ENCODE peak calls at places on chromosomes 12 and 14, in five cellular contexts. M, E, B, R and J are unnamed samples.
A peak's percentile ranks its signal among the peaks of the same experiment; 100 is the strongest.

GRCh38 chr12:50394469-50395029 is 1.9 kb downstream of the FAM186A start:
- DNase-seq in R (no peak), B (no peak), E (no peak), M (no peak), J (no peak)

GRCh38 chr12:59182660-59183455 is 262.6 kb upstream of the LRIG3 start:
- DNase-seq in R (no peak), M (no peak), E (no peak), B (no peak), J (no peak)

GRCh38 chr14:103542545-103543088 is 13.6 kb downstream of the TRMT61A start:
- DNase-seq in E (no peak), M (peak; percentile 90), B (peak; percentile 54), R (peak; percentile 66), J (no peak)

GRCh38 chr14:91348861-91349465 is 68.7 kb downstream of the CCDC88C start:
- DNase-seq in R (no peak), B (no peak), M (no peak), E (peak; percentile 64), J (no peak)

GRCh38 chr14:39376671-39377403 is 55.4 kb downstream of the FBXO33 start:
- DNase-seq in E (no peak), B (no peak), R (no peak), M (no peak), J (no peak)

GRCh38 chr12:84913151-84913550 is 552 bp upstream of the SLC6A15 start:
- DNase-seq in B (no peak), E (no peak), M (peak; percentile 55), R (no peak), J (no peak)

GRCh38 chr12:124694846-124695497 is 127.6 kb upstream of the NCOR2 start:
- DNase-seq in R (no peak), E (no peak), B (no peak), M (no peak), J (no peak)

GRCh38 chr14:55610717-55611370 is 30.8 kb downstream of the KTN1 start:
- DNase-seq in R (no peak), B (no peak), M (peak; percentile 50), E (no peak), J (no peak)

GRCh38 chr12:123712780-123713319 is 697 bp downstream of the ATP6V0A2 start:
- DNase-seq in M (no peak), B (no peak), R (no peak), E (peak; percentile 12), J (no peak)

GRCh38 chr14:97848351-97848980 is 1051.3 kb downstream of the VRK1 start:
- DNase-seq in B (no peak), E (no peak), M (peak; percentile 51), R (no peak), J (no peak)

GRCh38 chr12:53380797-53381738 is 1.1 kb downstream of the SP1 start:
- DNase-seq in E (no peak), M (peak; percentile 48), R (peak; percentile 35), B (no peak), J (peak; percentile 66)

GRCh38 chr14:96581902-96582640 is 79.9 kb downstream of the PAPOLA start:
- DNase-seq in R (no peak), M (no peak), B (no peak), E (peak; percentile 54), J (peak; percentile 60)

GRCh38 chr12:64387201-64387816 is 3.2 kb downstream of the C12orf56 start:
- DNase-seq in M (no peak), B (no peak), R (no peak), E (no peak), J (no peak)

GRCh38 chr12:113472191-113473190 is 820 bp upstream of the LHX5 start:
- DNase-seq in E (no peak), R (no peak), M (peak; percentile 80), B (no peak), J (no peak)

GRCh38 chr12:3728686-3729085 is 24.2 kb downstream of the CRACR2A start:
- DNase-seq in E (no peak), B (peak; percentile 33), R (no peak), M (no peak), J (no peak)

GRCh38 chr14:27845241-27845850 is 921.2 kb upstream of the FOXG1 start:
- DNase-seq in B (no peak), E (peak; percentile 70), R (no peak), M (peak; percentile 62), J (no peak)

GRCh38 chr14:72706485-72706884 is 187.4 kb downstream of the DPF3 start:
- DNase-seq in R (no peak), E (no peak), B (no peak), M (no peak), J (no peak)

GRCh38 chr12:80780746-80781145 is 64.0 kb downstream of the MYF5 start:
- DNase-seq in R (no peak), E (no peak), B (no peak), M (no peak), J (no peak)

GRCh38 chr12:57454566-57455373 is at the start of gene INHBE:
- DNase-seq in E (peak; percentile 90), M (peak; percentile 95), B (no peak), R (no peak), J (no peak)

GRCh38 chr14:59425322-59425945 is 39.7 kb downstream of the GPR135 start:
- DNase-seq in R (no peak), M (no peak), B (no peak), E (no peak), J (no peak)

GRCh38 chr14:32697704-32698103 is 241.0 kb upstream of the NPAS3 start:
- DNase-seq in B (no peak), E (no peak), R (no peak), M (no peak), J (no peak)
- TF ChIP-seq EP300 in B (no peak), E (no peak), R (no peak), M (no peak), J (no peak)

GRCh38 chr14:85350667-85351066 is 179.3 kb upstream of the FLRT2 start:
- DNase-seq in R (no peak), M (no peak), B (no peak), E (no peak), J (no peak)
- H3K4me3 ChIP-seq in R (no peak overlapping the region), M (no peak overlapping the region), B (no peak overlapping the region), E (no peak overlapping the region), J (no peak overlapping the region)

DNA sequence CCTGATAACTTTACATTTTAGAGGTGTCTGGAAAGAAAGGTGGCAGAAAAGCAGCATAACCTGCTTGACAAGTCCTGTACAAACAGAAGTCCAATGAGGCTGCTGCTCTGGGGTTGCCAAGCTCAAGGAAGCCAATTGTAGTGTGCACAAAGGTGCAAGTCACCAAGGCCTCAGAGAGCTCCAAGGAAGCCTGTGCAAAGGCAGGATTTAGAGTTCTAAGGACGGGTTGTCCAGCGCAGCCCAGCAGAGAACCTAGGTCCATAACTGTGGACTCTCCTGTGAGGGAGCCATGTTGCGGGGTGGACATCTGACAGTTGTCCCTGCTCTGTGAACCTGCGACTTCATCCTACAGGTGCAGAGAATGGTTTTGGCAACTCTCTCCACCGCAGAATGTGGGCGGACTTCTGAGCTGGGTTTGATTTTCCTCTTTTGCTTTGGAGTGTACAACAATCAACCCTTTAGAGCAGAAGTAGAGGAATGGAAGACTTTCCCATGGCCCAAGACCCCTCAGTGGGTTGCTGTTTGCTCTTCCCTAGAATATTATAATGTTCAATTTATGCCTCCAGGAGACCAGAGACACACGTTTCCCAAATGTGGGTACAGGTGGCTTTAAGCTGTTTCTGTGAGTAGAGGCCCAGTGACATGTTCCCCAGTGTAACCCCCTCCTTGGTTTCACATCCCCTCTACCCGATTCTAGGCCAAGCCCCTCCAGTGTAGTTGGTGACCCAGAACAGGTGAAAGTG is 81.0 kb downstream of the ETV6 start:
- DNase-seq in R (peak; percentile 75), E (no peak), M (no peak), B (peak; percentile 84), J (no peak)
- TF ChIP-seq POLR2AphosphoS5 in R (peak; percentile 75), E (no peak), M (no peak), B (no peak), J (no peak)

GRCh38 chr12:52217223-52217622 is 15.8 kb upstream of the KRT7 start:
- DNase-seq in R (peak; percentile 85), M (no peak), E (no peak), B (peak; percentile 91), J (peak; percentile 84)

GRCh38 chr12:52214421-52214802 is 18.6 kb upstream of the KRT7 start:
- DNase-seq in B (no peak), E (no peak), M (no peak), R (no peak), J (no peak)

GRCh38 chr12:52216107-52216506 is 16.9 kb upstream of the KRT7 start:
- DNase-seq in R (no peak), B (no peak), M (no peak), E (no peak), J (no peak)

GRCh38 chr12:52216807-52217206 is 16.2 kb upstream of the KRT7 start:
- DNase-seq in R (no peak), E (no peak), B (peak; percentile 68), M (no peak), J (peak; percentile 76)

GRCh38 chr12:52215587-52216031 is 17.4 kb upstream of the KRT7 start:
- DNase-seq in E (peak; percentile 12), M (no peak), B (no peak), R (no peak), J (no peak)
- TF ChIP-seq EP300 in E (no peak), M (no peak), B (no peak), R (no peak), J (no peak)

GRCh38 chr14:52546318-52546670 is 6.0 kb downstream of the TXNDC16 start:
- DNase-seq in E (no peak), R (no peak), M (no peak), B (no peak), J (no peak)
- H3K4me3 ChIP-seq in E (no peak overlapping the region), R (no peak overlapping the region), M (no peak overlapping the region), B (no peak overlapping the region), J (no peak overlapping the region)

GRCh38 chr12:10553148-10553547 is 47.5 kb downstream of the EIF2S3B start:
- DNase-seq in M (no peak), E (no peak), B (no peak), R (no peak), J (no peak)
- TF ChIP-seq POLR2AphosphoS5 in M (no peak), E (no peak), B (no peak), R (no peak), J (no peak)

GRCh38 chr12:114933428-114934160 is 249.6 kb upstream of the TBX3 start:
- DNase-seq in M (no peak), E (no peak), B (no peak), R (no peak), J (no peak)
- TF ChIP-seq EP300 in M (no peak), E (no peak), B (no peak), R (no peak), J (no peak)